ENCODE peak calls at places on chromosomes 2 and 18, in nine cellular contexts. H is CD8-positive, alpha-beta T cell; O is A673; C is colonic mucosa; S is lower lobe of right lung; T is tibial artery; I is neural progenitor cell; R is left ventricle myocardium inferior; L is astrocyte. N is an unnamed sample. For H3K4me1, the result is how much of the 10 kb centered on the place peaks cover.

GRCh38 chr2:120109186-120110061 is 96.5 kb downstream of the EPB41L5 start:
- DNase-seq in S (no peak), I (no peak), H (no peak), L (peak), O (peak), T (no peak), R (no peak), C (no peak), N (no peak)

GRCh38 chr2:70340921-70341765 is 39.3 kb upstream of the FAM136A start:
- DNase-seq in L (peak), I (peak), H (no peak), C (peak), R (no peak), T (no peak), O (peak), S (no peak), N (no peak)

GRCh38 chr18:74402806-74403433 is 54.2 kb downstream of the DIPK1C start:
- DNase-seq in R (no peak), O (no peak), C (no peak), L (no peak), T (no peak), I (peak), H (no peak), S (peak), N (no peak)

GRCh38 chr2:133843551-133843950 is 275.3 kb upstream of the NCKAP5 start:
- DNase-seq in L (no peak), C (no peak), H (no peak), I (no peak), O (no peak), R (no peak), T (no peak), S (no peak), N (no peak)

GRCh38 chr2:19122220-19122619 is 236.2 kb downstream of the OSR1 start:
- DNase-seq in O (no peak), I (no peak), R (no peak), S (no peak), C (no peak), L (no peak), H (no peak), T (no peak), N (no peak)

GRCh38 chr2:198375073-198375430 is 570.7 kb downstream of the PLCL1 start:
- DNase-seq in O (no peak), C (no peak), H (no peak), T (no peak), R (no peak), S (no peak), L (no peak), I (no peak), N (no peak)

GRCh38 chr2:85288244-85288725 is 39.5 kb downstream of the TGOLN2 start:
- DNase-seq in I (peak), C (no peak), T (no peak), R (no peak), H (no peak), O (no peak), L (peak), S (no peak), N (peak)

GRCh38 chr2:227853765-227854271 is 17.6 kb upstream of the DAW1 start:
- DNase-seq in O (no peak), C (no peak), H (no peak), I (no peak), R (no peak), T (no peak), L (peak), S (no peak), N (no peak)

GRCh38 chr2:26561918-26562810 is 79.0 kb downstream of the CIB4 start:
- DNase-seq in R (peak), O (no peak), C (peak), T (no peak), S (peak), L (peak), I (no peak), H (no peak), N (peak)

GRCh38 chr2:86347401-86347800 is 10.0 kb upstream of the REEP1 start:
- DNase-seq in O (no peak), S (no peak), C (no peak), T (no peak), R (no peak), I (no peak), L (no peak), H (no peak), N (no peak)

GRCh38 chr2:20164734-20165242 is 60.1 kb downstream of the SDC1 start:
- DNase-seq in C (no peak), T (no peak), R (no peak), L (peak), S (no peak), H (no peak), I (no peak), O (no peak), N (no peak)

GRCh38 chr2:46849080-46849715 is 66.4 kb downstream of the MCFD2 start:
- DNase-seq in I (no peak), S (no peak), T (no peak), H (no peak), L (peak), O (no peak), R (no peak), C (peak), N (no peak)

GRCh38 chr2:147657086-147658000 is 187.5 kb upstream of the ACVR2A start:
- DNase-seq in R (no peak), I (no peak), S (no peak), O (no peak), T (no peak), C (no peak), H (no peak), L (no peak), N (no peak)

GRCh38 chr2:8303322-8303832 is 378.5 kb upstream of the ID2 start:
- DNase-seq in O (no peak), R (peak), I (no peak), L (peak), H (peak), C (peak), S (peak), T (peak), N (peak)

GRCh38 chr2:167196461-167197252 is 308.4 kb downstream of the XIRP2 start:
- DNase-seq in L (peak), I (peak), H (no peak), T (no peak), C (peak), R (peak), O (peak), S (peak), N (peak)

GRCh38 chr2:120576509-120577474 is 158.9 kb upstream of the GLI2 start:
- DNase-seq in I (no peak), C (peak), H (no peak), S (no peak), O (peak), L (no peak), T (no peak), R (peak), N (peak)

GRCh38 chr2:109266998-109267854 is 138.2 kb downstream of the SH3RF3 start:
- DNase-seq in I (peak), S (no peak), T (no peak), H (no peak), O (no peak), R (no peak), L (no peak), C (no peak), N (no peak)

GRCh38 chr2:40281021-40281940 is 170.6 kb downstream of the SLC8A1 start:
- DNase-seq in T (no peak), H (no peak), O (no peak), I (no peak), R (no peak), C (no peak), S (no peak), L (peak), N (no peak)

GRCh38 chr18:46720521-46720920 is 36.3 kb downstream of the ST8SIA5 start:
- DNase-seq in I (no peak), T (no peak), S (no peak), C (no peak), R (no peak), L (no peak), O (no peak), H (no peak), N (no peak)

GRCh38 chr2:230706966-230707365 is 5.7 kb upstream of the CAB39 start:
- DNase-seq in S (no peak), L (no peak), I (no peak), T (no peak), R (no peak), H (no peak), O (no peak), C (no peak), N (no peak)

GRCh38 chr18:59455728-59456276 is 96.7 kb upstream of the LMAN1 start:
- DNase-seq in H (no peak), T (peak), O (peak), L (no peak), C (no peak), R (no peak), S (no peak), I (no peak), N (no peak)

GRCh38 chr2:11220445-11220844 is 65.2 kb downstream of the SLC66A3 start:
- DNase-seq in L (no peak), T (no peak), S (no peak), I (no peak), H (no peak), R (no peak), O (no peak), C (no peak), N (no peak)

GRCh38 chr2:43405829-43406228 is 179.4 kb upstream of the ZFP36L2 start:
- DNase-seq in H (no peak), T (no peak), C (no peak), O (no peak), S (no peak), I (no peak), L (no peak), R (no peak), N (no peak)

GRCh38 chr2:69164379-69164778 is 151.4 kb downstream of the ANTXR1 start:
- DNase-seq in R (no peak), C (no peak), S (no peak), T (no peak), L (peak), H (no peak), O (no peak), I (no peak), N (no peak)

GRCh38 chr2:223222397-223222796 is 170.4 kb downstream of the KCNE4 start:
- DNase-seq in I (no peak), R (no peak), H (no peak), L (peak), S (no peak), T (no peak), C (no peak), O (no peak), N (no peak)

GRCh38 chr2:237449193-237449797 is 35.3 kb upstream of the COL6A3 start:
- DNase-seq in C (no peak), T (peak), I (no peak), S (no peak), R (peak), H (no peak), O (no peak), L (no peak), N (peak)

GRCh38 chr2:239161711-239162140 is 239.1 kb downstream of the HDAC4 start:
- DNase-seq in O (no peak), L (no peak), T (peak), R (peak), C (no peak), I (no peak), S (peak), H (no peak), N (peak)

GRCh38 chr18:5556317-5556974 is 12.6 kb upstream of the EPB41L3 start:
- DNase-seq in T (peak), L (peak), O (no peak), H (no peak), S (no peak), R (no peak), I (no peak), C (no peak), N (peak)

GRCh38 chr2:201900362-201900761 is 94.0 kb downstream of the CDK15 start:
- DNase-seq in I (no peak), R (no peak), S (no peak), T (no peak), H (no peak), O (peak), C (no peak), L (no peak), N (no peak)

GRCh38 chr2:228599297-228599696 is 417.8 kb upstream of the SPHKAP start:
- DNase-seq in R (no peak), H (no peak), L (no peak), O (peak), S (no peak), I (no peak), C (peak), T (no peak), N (no peak)

GRCh38 chr2:100199421-100199820 is 57.0 kb upstream of the AFF3 start:
- DNase-seq in S (no peak), L (no peak), C (no peak), O (no peak), R (no peak), T (no peak), I (no peak), H (no peak), N (no peak)

GRCh38 chr18:61893304-61893970 is 630 bp upstream of the RNF152 start:
- DNase-seq in I (peak), H (peak), R (peak), C (peak), O (peak), T (peak), S (peak), L (no peak), N (peak)

DNA sequence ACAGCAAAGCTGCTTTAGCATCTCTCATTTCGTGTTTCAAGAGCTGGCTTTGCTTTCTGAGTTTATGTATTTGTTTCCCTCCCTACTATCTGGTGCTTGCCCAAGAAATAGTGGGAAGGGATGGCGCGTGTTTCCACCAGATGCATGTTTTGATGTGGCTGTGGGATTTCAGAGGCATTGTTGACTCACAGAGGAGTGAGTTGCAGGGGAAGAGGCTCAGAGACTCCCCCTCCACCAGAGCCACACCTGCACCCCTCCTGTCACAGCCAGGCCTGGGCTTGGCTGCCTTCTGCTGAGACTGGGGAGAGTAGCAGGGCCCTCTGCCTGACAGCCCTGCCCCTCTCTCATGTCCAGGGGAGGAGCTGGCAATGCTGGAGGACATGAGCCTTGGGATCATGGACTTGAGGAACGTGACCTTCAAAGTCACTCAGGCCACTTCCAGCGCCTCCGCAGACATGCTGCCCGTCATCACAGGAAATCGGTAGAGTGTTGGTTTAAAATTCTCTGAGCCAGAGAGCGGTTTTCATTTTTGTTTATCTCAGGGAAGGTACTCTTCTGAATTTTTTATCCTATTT is 42.9 kb downstream of the COA5 start:
- DNase-seq in R (no peak), T (no peak), L (no peak), H (no peak), C (no peak), S (no peak), I (no peak), O (no peak), N (no peak)
- H3K4me3 ChIP-seq in R (no peak), T (no peak), L (no peak), H (no peak), C (no peak), S (no peak), I (no peak), O (no peak), N (no peak)

GRCh38 chr2:236177967-236178909 is 10.1 kb upstream of the GBX2 start:
- DNase-seq in L (peak), O (peak), S (no peak), R (peak), C (peak), T (peak), H (no peak), I (peak), N (peak)

GRCh38 chr2:236178921-236179652 is 10.9 kb upstream of the GBX2 start:
- DNase-seq in S (no peak), L (peak), I (peak), R (no peak), T (no peak), O (peak), C (no peak), H (no peak), N (no peak)

GRCh38 chr2:236176951-236177350 is 8.8 kb upstream of the GBX2 start:
- DNase-seq in S (no peak), L (no peak), R (no peak), O (no peak), I (no peak), H (no peak), T (no peak), C (no peak), N (no peak)

GRCh38 chr2:236176417-236176816 is 8.2 kb upstream of the GBX2 start:
- DNase-seq in L (no peak), H (no peak), I (peak), S (no peak), O (peak), R (no peak), C (no peak), T (no peak), N (no peak)

DNA sequence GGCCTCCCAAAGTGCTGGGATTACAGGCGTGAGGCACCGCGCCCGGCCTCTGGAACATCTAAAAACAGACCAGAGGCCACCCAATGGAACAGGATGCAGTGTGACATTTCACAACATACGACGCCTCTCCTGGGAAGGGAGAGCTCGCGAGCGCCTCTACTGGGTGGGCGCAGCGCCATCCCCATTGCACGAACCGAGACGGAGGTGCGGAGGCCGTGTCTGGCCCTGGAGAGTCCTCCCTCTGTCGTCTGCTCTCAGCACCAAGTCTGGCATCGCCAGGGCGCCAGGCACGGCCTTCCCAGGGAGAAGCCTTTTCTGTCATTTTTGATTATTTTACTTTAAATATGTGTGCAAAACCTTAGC is 9.4 kb upstream of the GBX2 start:
- DNase-seq in C (peak), O (peak), L (no peak), S (no peak), R (peak), H (no peak), T (no peak), I (peak), N (peak)
- TF ChIP-seq CTCF in C (no peak), O (no peak), L (peak), S (no peak), R (no peak), H (no peak), T (peak), I (peak), N (no peak)

DNA sequence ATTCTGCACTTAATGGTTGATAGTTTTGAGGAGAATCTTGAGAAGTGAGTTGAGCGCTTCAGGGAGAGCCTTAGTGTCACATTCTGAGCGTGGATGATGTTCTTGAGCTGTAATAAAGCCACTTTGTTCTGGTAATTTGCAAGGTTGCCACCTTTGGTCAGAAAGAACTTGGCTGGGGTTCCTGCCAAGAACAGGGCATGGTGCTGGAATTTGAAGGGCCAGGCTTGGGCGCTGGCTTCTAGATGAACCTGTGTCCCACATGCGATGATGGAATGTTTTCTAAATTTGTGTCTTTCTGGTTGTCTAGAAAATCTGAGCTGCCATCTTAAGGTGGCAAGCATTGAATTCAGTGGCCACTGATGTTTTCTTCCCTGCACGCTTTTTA is 124.1 kb upstream of the EML6 start:
- DNase-seq in R (no peak), C (no peak), I (no peak), T (no peak), L (no peak), S (no peak), H (no peak), O (no peak), N (no peak)
- H3K4me1 ChIP-seq in R (half or more), C (half or more), I (under half), T (half or more), L (half or more), S (half or more), H (half or more), O (under half), N (half or more)

GRCh38 chr2:177188482-177189469 is 23.8 kb upstream of the HNRNPA3 start:
- DNase-seq in L (no peak), S (no peak), R (no peak), C (no peak), I (no peak), O (no peak), T (no peak), H (no peak), N (no peak)
- H3K4me3 ChIP-seq in L (no peak), S (no peak), R (no peak), C (no peak), I (no peak), O (no peak), T (no peak), H (no peak), N (no peak)

DNA sequence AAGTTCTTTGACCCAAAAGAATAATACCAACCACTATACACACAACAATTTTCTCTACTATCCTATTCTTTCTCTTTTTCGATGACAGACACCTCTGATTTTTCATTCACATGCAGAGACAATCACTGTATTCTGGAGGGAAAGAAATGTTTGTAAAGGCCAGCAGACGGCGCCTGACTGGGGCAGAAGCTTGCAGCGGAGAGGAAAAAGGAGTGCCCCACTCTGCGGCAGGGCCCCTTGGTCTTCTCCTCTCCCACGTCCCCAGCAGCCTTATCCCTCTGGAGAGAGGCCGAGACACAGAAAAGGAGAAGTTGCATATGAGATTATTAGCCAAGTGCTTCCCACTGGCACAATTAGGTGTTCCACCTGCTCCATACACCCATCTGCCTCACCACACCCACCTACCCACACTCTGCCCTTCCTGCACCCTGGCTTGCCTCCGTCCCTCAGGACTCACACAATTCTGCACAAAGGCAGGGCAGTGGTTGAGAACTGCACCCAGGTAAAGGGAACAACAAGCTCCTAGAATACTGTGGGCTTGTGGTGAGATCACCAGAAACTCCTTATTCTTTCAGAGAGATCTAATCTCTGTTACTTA is 687.3 kb downstream of the NRXN1 start:
- DNase-seq in I (peak), H (no peak), S (no peak), O (peak), R (no peak), T (no peak), C (no peak), L (no peak), N (no peak)
- TF ChIP-seq CTCF in I (peak), H (no peak), S (no peak), O (peak), R (no peak), T (no peak), C (no peak), L (no peak), N (no peak)

GRCh38 chr2:1972428-1972827 is 228.1 kb upstream of the PXDN start:
- DNase-seq in R (peak), O (peak), C (no peak), I (no peak), T (no peak), S (no peak), L (peak), H (no peak), N (no peak)

GRCh38 chr2:1969701-1970015 is 225.3 kb upstream of the PXDN start:
- DNase-seq in L (no peak), T (no peak), H (no peak), S (no peak), I (no peak), R (no peak), C (no peak), O (no peak), N (no peak)

GRCh38 chr2:1970341-1970740 is 226.0 kb upstream of the PXDN start:
- DNase-seq in R (no peak), O (no peak), C (no peak), S (no peak), T (no peak), I (no peak), L (no peak), H (no peak), N (no peak)

GRCh38 chr2:1972948-1973347 is 228.6 kb upstream of the PXDN start:
- DNase-seq in C (no peak), T (no peak), L (peak), H (no peak), I (no peak), O (peak), R (no peak), S (no peak), N (no peak)

GRCh38 chr2:1971124-1971523 is 226.8 kb upstream of the PXDN start:
- DNase-seq in I (no peak), R (no peak), T (no peak), S (no peak), H (no peak), C (no peak), O (no peak), L (no peak), N (no peak)
- H3K4me1 ChIP-seq in I (under half), R (under half), T (under half), S (under half), H (under half), C (under half), O (under half), L (under half), N (under half)

GRCh38 chr2:219856602-219857001 is 229.2 kb downstream of the SLC4A3 start:
- DNase-seq in R (no peak), L (no peak), O (no peak), I (no peak), T (no peak), H (no peak), S (no peak), C (no peak), N (no peak)

GRCh38 chr2:219851801-219852481 is 224.5 kb downstream of the SLC4A3 start:
- DNase-seq in O (peak), S (no peak), T (no peak), L (peak), I (peak), C (no peak), H (no peak), R (peak), N (no peak)

GRCh38 chr2:219851169-219851568 is 223.7 kb downstream of the SLC4A3 start:
- DNase-seq in I (peak), R (no peak), S (no peak), C (no peak), O (no peak), L (no peak), T (no peak), H (no peak), N (no peak)
- H3K4me3 ChIP-seq in I (no peak), R (no peak), S (no peak), C (no peak), O (no peak), L (no peak), T (no peak), H (no peak), N (no peak)